ENCODE peak calls at places on chromosomes 12 and 14, in six cellular contexts. Y is GM18507, G is foreskin fibroblast, E is COR-L47, V is brain microvascular endothelial cell, N is EL. O is an unnamed sample.

GRCh38 chr14:68666206-68666730 is 126.6 kb downstream of the ZFP36L1 start:
- DNase-seq in Y (no peak), G (no peak), E (no peak), V (no peak), N (no peak), O (no peak)

GRCh38 chr12:18955594-18955993 is 173.9 kb upstream of the PLEKHA5 start:
- DNase-seq in Y (no peak), G (peak), E (no peak), V (peak), N (peak), O (peak)

GRCh38 chr12:131827961-131828534 is at the start of gene MMP17:
- DNase-seq in Y (peak), G (peak), E (peak), V (no peak), N (peak), O (no peak)

GRCh38 chr14:56129941-56130340 is 11.7 kb downstream of the PELI2 start:
- DNase-seq in Y (no peak), G (no peak), E (no peak), V (no peak), N (no peak), O (no peak)

GRCh38 chr14:76920572-76921175 is 94.5 kb downstream of the LRRC74A start:
- DNase-seq in Y (no peak), G (no peak), E (peak), V (no peak), N (no peak), O (no peak)

GRCh38 chr14:73239463-73240241 is 2.3 kb downstream of the PAPLN start:
- DNase-seq in Y (no peak), G (peak), E (no peak), V (peak), N (peak), O (no peak)

GRCh38 chr12:108565976-108566375 is 3.6 kb downstream of the ISCU start:
- DNase-seq in Y (no peak), G (peak), E (peak), V (peak), N (peak), O (peak)

GRCh38 chr12:114669501-114670256 is 14.3 kb downstream of the TBX3 start:
- DNase-seq in Y (no peak), G (peak), E (no peak), V (no peak), N (peak), O (no peak)

GRCh38 chr12:111298583-111299436 is 70.1 kb downstream of the PHETA1 start:
- DNase-seq in Y (peak), G (peak), E (peak), V (peak), N (peak), O (peak)

GRCh38 chr12:57517187-57517586 is 3.1 kb downstream of the DDIT3 start:
- DNase-seq in Y (no peak), G (peak), E (no peak), V (peak), N (peak), O (peak)

GRCh38 chr12:104465379-104465778 is 8.6 kb downstream of the CHST11 start:
- DNase-seq in Y (no peak), G (no peak), E (no peak), V (no peak), N (no peak), O (no peak)

GRCh38 chr14:65258391-65258790 is 154.1 kb upstream of the FUT8 start:
- DNase-seq in Y (no peak), G (peak), E (no peak), V (peak), N (peak), O (no peak)

GRCh38 chr12:130916251-130916911 is 37.3 kb upstream of the ADGRD1 start:
- DNase-seq in Y (peak), G (peak), E (peak), V (peak), N (peak), O (no peak)